ENCODE peak calls at places on chromosomes 16 and 17, in seven cellular contexts. One of them, this sample, is unnamed.

GRCh38 chr17:82977586-82977985 is 101.8 kb upstream of the METRNL start:
- DNase-seq in sigmoid colon: no peak
- DNase-seq in adrenal gland: no peak
- DNase-seq in uterus: no peak
- DNase-seq in Peyer's patch: no peak
- DNase-seq in stomach: no peak
- DNase-seq in body of pancreas: no peak
- DNase-seq in this sample: no peak

GRCh38 chr17:57999496-58000017 is 7.5 kb downstream of the SRSF1 start:
- DNase-seq in sigmoid colon: no peak
- DNase-seq in adrenal gland: no peak
- DNase-seq in uterus: no peak
- DNase-seq in Peyer's patch: no peak
- DNase-seq in stomach: no peak
- DNase-seq in body of pancreas: no peak
- DNase-seq in this sample: peak; percentile 79

GRCh38 chr17:69525920-69526841 is 111.7 kb downstream of the MAP2K6 start:
- DNase-seq in sigmoid colon: peak; percentile 64
- DNase-seq in adrenal gland: peak; percentile 67
- DNase-seq in uterus: peak; percentile 22
- DNase-seq in Peyer's patch: no peak
- DNase-seq in stomach: peak; percentile 37
- DNase-seq in body of pancreas: peak; percentile 60
- DNase-seq in this sample: peak; percentile 60

GRCh38 chr16:3638916-3639644 is 15.4 kb upstream of the DNASE1 start:
- DNase-seq in sigmoid colon: no peak
- DNase-seq in adrenal gland: peak; percentile 30
- DNase-seq in uterus: no peak
- DNase-seq in Peyer's patch: no peak
- DNase-seq in stomach: peak; percentile 17
- DNase-seq in body of pancreas: no peak
- DNase-seq in this sample: no peak

GRCh38 chr16:19963306-19963705 is 78.7 kb upstream of the GPRC5B start:
- DNase-seq in sigmoid colon: no peak
- DNase-seq in adrenal gland: no peak
- DNase-seq in uterus: no peak
- DNase-seq in Peyer's patch: no peak
- DNase-seq in stomach: peak; percentile 84
- DNase-seq in body of pancreas: peak; percentile 2
- DNase-seq in this sample: no peak

GRCh38 chr17:80785477-80786178 is 206.0 kb upstream of the CHMP6 start:
- DNase-seq in sigmoid colon: peak; percentile 36
- DNase-seq in adrenal gland: peak; percentile 49
- DNase-seq in uterus: no peak
- DNase-seq in Peyer's patch: no peak
- DNase-seq in stomach: no peak
- DNase-seq in body of pancreas: no peak
- DNase-seq in this sample: no peak

GRCh38 chr16:11615756-11616447 is 29.2 kb upstream of the LITAF start:
- DNase-seq in sigmoid colon: no peak
- DNase-seq in adrenal gland: no peak
- DNase-seq in uterus: no peak
- DNase-seq in Peyer's patch: no peak
- DNase-seq in stomach: no peak
- DNase-seq in body of pancreas: no peak
- DNase-seq in this sample: peak; percentile 48

GRCh38 chr17:12180644-12181261 is 160.1 kb downstream of the MAP2K4 start:
- DNase-seq in sigmoid colon: no peak
- DNase-seq in adrenal gland: no peak
- DNase-seq in uterus: peak; percentile 21
- DNase-seq in Peyer's patch: no peak
- DNase-seq in stomach: no peak
- DNase-seq in body of pancreas: peak; percentile 23
- DNase-seq in this sample: peak; percentile 49

GRCh38 chr17:40323317-40323716 is 14.3 kb downstream of the RARA start:
- DNase-seq in sigmoid colon: no peak
- DNase-seq in adrenal gland: no peak
- DNase-seq in uterus: no peak
- DNase-seq in Peyer's patch: no peak
- DNase-seq in stomach: no peak
- DNase-seq in body of pancreas: no peak
- DNase-seq in this sample: no peak

GRCh38 chr17:40323731-40324650 is 15.0 kb downstream of the RARA start:
- DNase-seq in sigmoid colon: peak; percentile 83
- DNase-seq in adrenal gland: peak; percentile 87
- DNase-seq in uterus: no peak
- DNase-seq in Peyer's patch: no peak
- DNase-seq in stomach: no peak
- DNase-seq in body of pancreas: peak; percentile 61
- DNase-seq in this sample: peak; percentile 67

GRCh38 chr17:40320771-40321501 is 12.0 kb downstream of the RARA start:
- DNase-seq in sigmoid colon: peak; percentile 92
- DNase-seq in adrenal gland: no peak
- DNase-seq in uterus: peak; percentile 87
- DNase-seq in Peyer's patch: no peak
- DNase-seq in stomach: no peak
- DNase-seq in body of pancreas: no peak
- DNase-seq in this sample: peak; percentile 36

GRCh38 chr17:40321502-40322416 is 12.8 kb downstream of the RARA start:
- DNase-seq in sigmoid colon: peak; percentile 84
- DNase-seq in adrenal gland: no peak
- DNase-seq in uterus: peak; percentile 71
- DNase-seq in Peyer's patch: no peak
- DNase-seq in stomach: peak; percentile 68
- DNase-seq in body of pancreas: peak; percentile 42
- DNase-seq in this sample: no peak

DNA sequence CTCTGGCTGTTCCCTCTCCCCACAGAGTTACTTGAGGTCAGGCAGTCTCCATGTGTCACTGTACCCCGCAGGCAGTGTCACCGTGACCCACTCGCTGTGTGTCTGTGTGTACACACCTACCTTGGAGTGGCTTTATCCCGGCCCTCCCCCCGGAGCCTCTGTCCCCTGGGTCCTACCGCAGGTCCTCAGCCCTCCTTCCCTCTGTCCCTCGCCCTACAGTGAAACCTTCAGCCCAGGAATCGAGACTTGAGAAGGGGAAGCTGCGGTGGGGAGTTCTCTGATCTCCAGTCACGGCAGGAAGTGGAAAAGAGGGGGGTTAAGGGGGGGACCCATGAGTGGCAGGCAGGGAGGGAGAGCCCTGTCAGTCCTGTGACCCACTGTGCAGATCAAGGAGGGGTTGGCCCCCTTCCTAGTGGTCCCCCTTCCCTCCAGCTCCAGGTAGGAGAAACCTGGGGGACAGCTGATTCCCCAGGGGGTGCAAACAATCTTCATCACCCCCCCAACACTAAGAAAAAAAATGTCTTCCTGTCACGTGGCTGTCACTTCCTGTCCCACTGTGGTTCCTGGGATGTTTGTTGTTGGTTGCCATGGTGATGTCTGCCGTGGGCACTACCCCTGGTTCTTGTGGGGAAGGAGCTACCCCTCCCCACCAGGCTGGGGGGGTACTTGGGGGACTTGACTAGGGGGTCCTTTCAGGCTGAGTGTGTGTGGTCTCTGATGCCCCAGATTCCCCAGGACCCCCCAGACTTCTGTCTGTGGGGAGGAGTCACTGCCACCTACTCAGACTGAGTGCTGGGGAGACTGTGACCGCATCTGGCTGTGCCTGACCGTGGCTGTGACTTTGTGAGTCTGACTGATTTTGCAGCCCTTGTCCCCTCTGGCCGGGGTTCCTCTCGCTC is 13.7 kb downstream of the RARA start:
- DNase-seq in sigmoid colon: peak; percentile 87
- DNase-seq in adrenal gland: peak; percentile 88
- DNase-seq in uterus: peak; percentile 73
- DNase-seq in Peyer's patch: peak; percentile 93
- DNase-seq in stomach: peak; percentile 70
- DNase-seq in body of pancreas: peak; percentile 82
- DNase-seq in this sample: peak; percentile 81
- TF ChIP-seq POLR2A in sigmoid colon: no peak
- TF ChIP-seq POLR2A in adrenal gland: peak; percentile 23
- TF ChIP-seq POLR2A in uterus: no peak
- TF ChIP-seq POLR2A in Peyer's patch: no peak
- TF ChIP-seq POLR2A in stomach: no peak
- TF ChIP-seq POLR2A in body of pancreas: peak; percentile 46
- TF ChIP-seq POLR2A in this sample: peak; percentile 75

DNA sequence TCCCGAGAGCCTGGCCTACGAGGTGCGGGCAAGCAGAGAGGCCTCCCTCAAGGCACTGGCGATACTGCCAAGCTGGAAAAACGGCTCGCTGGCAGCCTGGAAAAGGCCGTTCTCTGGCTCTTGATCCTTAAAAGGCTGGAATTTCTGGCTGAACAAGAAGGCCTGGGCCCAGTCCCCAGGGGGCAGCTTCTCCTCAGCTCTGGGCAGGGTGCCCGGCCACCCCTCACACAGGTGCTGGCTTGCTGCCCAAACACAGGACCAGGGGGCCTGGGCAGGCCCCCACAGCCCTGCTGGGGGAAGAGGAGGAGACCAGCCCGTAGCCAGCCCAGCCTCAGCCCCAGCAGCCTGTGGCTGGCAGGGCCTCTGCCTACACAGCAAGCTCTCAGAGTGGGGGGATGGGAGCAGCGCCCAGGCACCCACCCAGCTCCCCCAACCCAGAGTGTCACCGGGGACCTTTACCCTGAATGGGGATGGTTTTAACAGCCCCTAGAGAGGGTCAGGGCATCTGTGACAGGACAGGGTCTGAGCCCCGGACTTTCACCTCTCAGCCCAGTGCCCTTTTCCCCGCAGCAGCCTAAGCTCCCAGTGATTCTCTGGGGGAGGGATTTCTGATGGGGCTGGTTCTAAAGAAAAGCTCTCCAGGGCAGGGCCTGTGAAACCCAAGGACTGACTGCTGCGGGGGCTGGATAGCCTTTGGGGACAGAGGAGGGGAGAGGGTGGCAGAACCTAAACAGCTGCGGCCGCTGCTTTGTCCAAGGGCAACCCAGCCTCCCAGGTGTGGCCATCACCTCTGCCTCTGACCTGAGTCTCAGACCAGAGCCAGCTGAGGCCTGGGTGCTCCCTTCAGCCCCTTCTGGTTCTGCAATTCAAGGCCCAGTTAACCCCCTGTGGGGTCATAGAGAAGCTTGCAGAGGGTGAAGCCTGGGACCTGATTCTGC is 38.6 kb upstream of the TOB1 start:
- DNase-seq in sigmoid colon: peak; percentile 91
- DNase-seq in adrenal gland: no peak
- DNase-seq in uterus: peak; percentile 79
- DNase-seq in Peyer's patch: no peak
- DNase-seq in stomach: peak; percentile 87
- DNase-seq in body of pancreas: peak; percentile 89
- DNase-seq in this sample: no peak
- TF ChIP-seq POLR2A in sigmoid colon: no peak
- TF ChIP-seq POLR2A in adrenal gland: no peak
- TF ChIP-seq POLR2A in uterus: no peak
- TF ChIP-seq POLR2A in Peyer's patch: peak; percentile 24
- TF ChIP-seq POLR2A in stomach: no peak
- TF ChIP-seq POLR2A in body of pancreas: peak; percentile 79
- TF ChIP-seq POLR2A in this sample: no peak

GRCh38 chr16:87438611-87438985 is 46.5 kb downstream of the MAP1LC3B start:
- DNase-seq in sigmoid colon: no peak
- DNase-seq in adrenal gland: no peak
- DNase-seq in uterus: no peak
- DNase-seq in Peyer's patch: no peak
- DNase-seq in stomach: no peak
- DNase-seq in body of pancreas: no peak
- DNase-seq in this sample: no peak

GRCh38 chr16:87437327-87437726 is 45.2 kb downstream of the MAP1LC3B start:
- DNase-seq in sigmoid colon: no peak
- DNase-seq in adrenal gland: no peak
- DNase-seq in uterus: no peak
- DNase-seq in Peyer's patch: no peak
- DNase-seq in stomach: no peak
- DNase-seq in body of pancreas: no peak
- DNase-seq in this sample: no peak

GRCh38 chr16:87439926-87440325 is 47.8 kb downstream of the MAP1LC3B start:
- DNase-seq in sigmoid colon: no peak
- DNase-seq in adrenal gland: no peak
- DNase-seq in uterus: no peak
- DNase-seq in Peyer's patch: no peak
- DNase-seq in stomach: no peak
- DNase-seq in body of pancreas: no peak
- DNase-seq in this sample: no peak

GRCh38 chr16:87436225-87437172 is 44.4 kb downstream of the MAP1LC3B start:
- DNase-seq in sigmoid colon: no peak
- DNase-seq in adrenal gland: no peak
- DNase-seq in uterus: no peak
- DNase-seq in Peyer's patch: no peak
- DNase-seq in stomach: no peak
- DNase-seq in body of pancreas: no peak
- DNase-seq in this sample: no peak

DNA sequence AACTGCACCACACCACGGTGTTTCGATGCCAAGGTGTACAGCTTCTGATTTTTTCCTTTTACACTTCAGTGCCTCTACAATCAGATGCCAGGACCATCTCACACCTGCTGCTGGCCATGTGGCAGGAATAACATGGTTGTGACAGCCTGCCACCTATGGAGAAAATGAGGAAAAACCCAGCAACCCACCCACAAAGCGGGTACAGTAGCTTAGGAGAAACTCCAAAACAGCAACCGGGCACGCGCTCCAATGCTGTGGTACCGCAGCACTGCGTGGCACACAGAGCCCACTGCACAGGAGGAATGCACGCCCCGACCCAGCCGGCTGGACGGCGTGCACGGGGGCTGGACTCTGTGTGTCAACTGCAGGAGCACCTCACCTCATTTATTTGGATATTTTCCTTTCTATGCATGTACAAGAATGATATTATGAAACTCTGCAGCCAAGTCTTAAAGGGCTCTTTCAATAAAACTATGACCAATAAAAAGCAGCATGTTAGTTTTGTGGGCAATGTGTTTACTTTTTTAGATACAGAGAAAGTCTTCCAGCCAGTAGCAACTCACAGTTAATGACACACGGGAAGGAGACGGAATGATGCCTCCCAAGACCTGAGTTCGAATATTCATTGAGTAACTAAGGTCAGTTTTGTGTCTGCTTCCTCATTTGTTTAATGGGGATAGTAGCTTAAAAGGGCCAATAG is 45.9 kb downstream of the MAP1LC3B start:
- DNase-seq in sigmoid colon: no peak
- DNase-seq in adrenal gland: no peak
- DNase-seq in uterus: no peak
- DNase-seq in Peyer's patch: no peak
- DNase-seq in stomach: no peak
- DNase-seq in body of pancreas: no peak
- DNase-seq in this sample: no peak
- TF ChIP-seq POLR2A in sigmoid colon: no peak
- TF ChIP-seq POLR2A in adrenal gland: no peak
- TF ChIP-seq POLR2A in uterus: no peak
- TF ChIP-seq POLR2A in Peyer's patch: no peak
- TF ChIP-seq POLR2A in stomach: no peak
- TF ChIP-seq POLR2A in body of pancreas: no peak
- TF ChIP-seq POLR2A in this sample: no peak

DNA sequence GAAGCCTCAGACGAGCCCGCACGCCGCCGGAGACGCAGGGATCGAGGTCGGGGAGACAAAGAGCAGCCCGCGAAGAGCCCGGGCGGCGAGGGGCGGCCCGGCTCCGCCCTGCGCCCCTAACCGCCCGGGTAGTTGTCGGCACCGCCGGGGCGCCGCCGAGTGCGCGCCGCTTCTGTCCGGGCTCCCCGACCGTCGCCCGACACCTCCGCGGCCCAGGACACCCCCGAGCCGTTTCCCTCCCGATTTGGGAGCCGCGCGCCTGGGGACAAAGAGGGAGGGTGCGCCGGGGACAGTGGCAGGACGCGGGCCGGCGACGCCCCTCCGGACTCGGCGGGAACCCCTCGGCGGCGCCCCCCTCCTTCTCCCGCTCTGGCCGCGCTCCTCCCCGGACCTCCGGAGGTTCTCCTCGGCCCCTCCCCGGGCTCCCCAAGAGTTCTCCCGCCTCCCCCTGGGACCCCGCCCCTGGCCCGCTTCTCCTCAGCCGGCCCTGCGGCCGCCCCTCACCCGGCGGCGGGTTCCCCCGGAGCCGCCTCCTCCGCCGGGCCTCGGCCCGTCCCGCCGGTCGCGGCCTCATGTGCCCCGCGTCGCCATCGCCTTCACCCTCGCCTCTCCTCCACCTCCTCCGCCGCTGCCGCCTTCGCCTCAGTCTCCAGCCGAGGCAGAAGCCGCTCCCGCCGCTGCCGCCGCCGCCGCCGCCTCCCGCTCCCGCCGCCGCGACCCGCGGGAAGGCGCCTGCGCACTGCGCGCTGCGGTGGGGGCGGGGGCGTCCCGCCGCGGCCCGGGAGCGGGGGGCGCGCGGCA is at the start of gene GJC1:
- DNase-seq in sigmoid colon: peak; percentile 78
- DNase-seq in adrenal gland: no peak
- DNase-seq in uterus: peak; percentile 50
- DNase-seq in Peyer's patch: no peak
- DNase-seq in stomach: no peak
- DNase-seq in body of pancreas: no peak
- DNase-seq in this sample: no peak
- TF ChIP-seq POLR2A in sigmoid colon: peak; percentile 42
- TF ChIP-seq POLR2A in adrenal gland: no peak
- TF ChIP-seq POLR2A in uterus: peak; percentile 63
- TF ChIP-seq POLR2A in Peyer's patch: no peak
- TF ChIP-seq POLR2A in stomach: no peak
- TF ChIP-seq POLR2A in body of pancreas: no peak
- TF ChIP-seq POLR2A in this sample: no peak

This sample was measured in erythroblast.